ENCODE peak calls at places on chromosomes 2 and 18, in six cellular contexts. Q is COR-L47; P is endodermal cell; Y is GM04504; F is ovary; W is stimulated activated CD4-positive, alpha-beta T cell treated with anti-CD3 and anti-CD28 coated beads, Interleukin-4, amount 100 ng/mL, for 24 hours. A is an unnamed sample.

GRCh38 chr2:19532797-19533196 is 174.4 kb upstream of the OSR1 start:
- DNase-seq in Y (no peak), P (no peak), Q (no peak), W (no peak), F (no peak), A (no peak)

GRCh38 chr2:104487381-104487780 is 366.5 kb upstream of the POU3F3 start:
- DNase-seq in Y (no peak), W (no peak), P (no peak), F (no peak), Q (no peak), A (no peak)

GRCh38 chr2:566379-567313 is 110.6 kb downstream of the TMEM18 start:
- DNase-seq in P (no peak), W (no peak), Q (no peak), F (no peak), Y (no peak), A (no peak)

GRCh38 chr2:145494441-145494840 is 974.5 kb upstream of the ZEB2 start:
- DNase-seq in P (no peak), W (no peak), F (no peak), Q (no peak), Y (no peak), A (no peak)

GRCh38 chr2:219743548-219743947 is 116.1 kb downstream of the SLC4A3 start:
- DNase-seq in Y (no peak), W (no peak), F (no peak), Q (no peak), P (no peak), A (no peak)

GRCh38 chr2:6443424-6443823 is 422.3 kb downstream of the CMPK2 start:
- DNase-seq in F (no peak), P (no peak), W (no peak), Q (no peak), Y (no peak), A (no peak)

GRCh38 chr18:54787616-54788015 is 40.7 kb upstream of the RAB27B start:
- DNase-seq in F (no peak), P (no peak), W (no peak), Y (peak; percentile 67), Q (no peak), A (no peak)

GRCh38 chr18:45441110-45441842 is 174.0 kb upstream of the SLC14A2 start:
- DNase-seq in W (no peak), Y (no peak), P (no peak), F (no peak), Q (peak; percentile 20), A (no peak)

GRCh38 chr2:174332607-174333001 is 2.1 kb upstream of the SP9 start:
- DNase-seq in P (peak; percentile 89), W (no peak), F (no peak), Q (peak; percentile 39), Y (peak; percentile 28), A (peak; percentile 50)

GRCh38 chr18:48566588-48566987 is 27.8 kb downstream of the CTIF start:
- DNase-seq in P (no peak), Y (no peak), Q (no peak), W (no peak), F (no peak), A (no peak)

GRCh38 chr18:23614891-23615290 is 28.6 kb upstream of the NPC1 start:
- DNase-seq in P (no peak), Q (no peak), Y (no peak), W (no peak), F (no peak), A (no peak)

GRCh38 chr18:13611616-13612110 is 114.7 kb downstream of the FAM210A start:
- DNase-seq in Y (no peak), P (peak; percentile 55), Q (no peak), F (peak; percentile 38), W (no peak), A (peak; percentile 31)

GRCh38 chr18:35514752-35515459 is 17.1 kb upstream of the INO80C start:
- DNase-seq in Q (no peak), W (no peak), Y (no peak), P (no peak), F (no peak), A (no peak)

GRCh38 chr2:191740776-191741175 is 62.8 kb downstream of the NABP1 start:
- DNase-seq in Q (no peak), Y (no peak), W (no peak), F (no peak), P (no peak), A (no peak)

GRCh38 chr2:217653240-217653639 is 349.6 kb downstream of the TNS1 start:
- DNase-seq in W (no peak), Q (no peak), F (peak; percentile 57), Y (peak; percentile 96), P (no peak), A (no peak)

GRCh38 chr2:157261199-157261782 is 3.8 kb downstream of the GALNT5 start:
- DNase-seq in P (no peak), W (peak; percentile 74), Y (peak; percentile 39), Q (no peak), F (no peak), A (no peak)

GRCh38 chr2:100235098-100235497 is 87.2 kb downstream of the LONRF2 start:
- DNase-seq in W (no peak), F (no peak), Q (no peak), Y (no peak), P (peak; percentile 62), A (no peak)

GRCh38 chr2:196783431-196784094 is 15.9 kb downstream of the GTF3C3 start:
- DNase-seq in P (peak; percentile 50), F (no peak), Y (no peak), W (peak; percentile 28), Q (no peak), A (no peak)

GRCh38 chr2:160194946-160195345 is 5.1 kb downstream of the ITGB6 start:
- DNase-seq in P (no peak), Y (no peak), F (no peak), W (no peak), Q (no peak), A (no peak)

GRCh38 chr18:26747131-26747475 is 118.4 kb downstream of the AQP4 start:
- DNase-seq in P (no peak), Y (no peak), W (no peak), F (no peak), Q (no peak), A (no peak)

GRCh38 chr2:181813963-181814565 is 77.5 kb upstream of the ITPRID2 start:
- DNase-seq in P (no peak), W (no peak), Q (no peak), Y (no peak), F (no peak), A (no peak)

GRCh38 chr18:79380816-79381806 is 14.6 kb upstream of the NFATC1 start:
- DNase-seq in P (peak; percentile 96), F (peak; percentile 80), Q (peak; percentile 44), Y (no peak), W (peak; percentile 80), A (peak; percentile 89)

GRCh38 chr2:180472133-180472532 is 465.0 kb upstream of the CWC22 start:
- DNase-seq in F (no peak), P (no peak), Y (no peak), Q (no peak), W (no peak), A (no peak)

GRCh38 chr2:237324446-237325236 is 89.3 kb downstream of the COL6A3 start:
- DNase-seq in Q (no peak), Y (no peak), F (no peak), W (no peak), P (no peak), A (no peak)

GRCh38 chr2:209519271-209519670 is 95.4 kb downstream of the MAP2 start:
- DNase-seq in Q (no peak), F (no peak), Y (no peak), P (no peak), W (no peak), A (no peak)

GRCh38 chr2:14927021-14927564 is 294.6 kb downstream of the LRATD1 start:
- DNase-seq in Y (no peak), F (no peak), W (no peak), Q (no peak), P (no peak), A (no peak)

GRCh38 chr2:109482371-109482841 is 131.4 kb downstream of the SEPTIN10 start:
- DNase-seq in P (no peak), W (no peak), Q (no peak), F (peak; percentile 34), Y (no peak), A (peak; percentile 36)

GRCh38 chr2:71153585-71153984 is 23.2 kb downstream of the MPHOSPH10 start:
- DNase-seq in W (no peak), Y (no peak), Q (no peak), P (no peak), F (no peak), A (no peak)

GRCh38 chr2:239000500-239001073 is 152.7 kb downstream of the TWIST2 start:
- DNase-seq in Y (no peak), P (peak; percentile 24), W (no peak), Q (no peak), F (no peak), A (no peak)

GRCh38 chr2:19321946-19322345 is 36.5 kb downstream of the OSR1 start:
- DNase-seq in P (no peak), W (no peak), Y (no peak), Q (no peak), F (no peak), A (no peak)